ENCODE peak calls at places on chromosomes 4 and X, in six cellular contexts. E, I, H, V, Z and N are unnamed samples.
A peak's percentile ranks its signal among the peaks of the same experiment; 100 is the strongest.

GRCh38 chr4:107989162-107989536 is 540 bp upstream of the HADH start:
- DNase-seq in E (no peak), I (no peak), H (no peak), V (no peak), Z (no peak), N (no peak)

GRCh38 chr4:113468165-113469022 is 293.1 kb downstream of the CAMK2D start:
- DNase-seq in E (peak; percentile 43), I (peak; percentile 98), H (peak; percentile 100), V (peak; percentile 89), Z (no peak), N (peak; percentile 93)

GRCh38 chr4:73127839-73128448 is 58.4 kb upstream of the COX18 start:
- DNase-seq in E (peak; percentile 4), I (no peak), H (no peak), V (no peak), Z (peak; percentile 28), N (no peak)

GRCh38 chr4:7217453-7218310 is 25.3 kb downstream of the SORCS2 start:
- DNase-seq in E (no peak), I (no peak), H (peak; percentile 46), V (no peak), Z (no peak), N (no peak)

GRCh38 chr4:67549123-67549522 is 3.8 kb upstream of the CENPC start:
- DNase-seq in E (no peak), I (no peak), H (peak; percentile 35), V (no peak), Z (peak; percentile 73), N (no peak)

GRCh38 chrX:134396174-134396573 is 63.8 kb upstream of the HPRT1 start:
- DNase-seq in E (peak; percentile 12), I (no peak), H (peak; percentile 13), V (no peak), Z (peak; percentile 8), N (no peak)

GRCh38 chrX:17805120-17805519 is 56.0 kb downstream of the RAI2 start:
- DNase-seq in E (no peak), I (no peak), H (no peak), V (no peak), Z (no peak), N (no peak)

GRCh38 chr4:137470806-137471205 is 61.5 kb downstream of the PCDH18 start:
- DNase-seq in E (no peak), I (no peak), H (no peak), V (no peak), Z (no peak), N (no peak)

GRCh38 chr4:101885574-101885973 is 95.0 kb downstream of the BANK1 start:
- DNase-seq in E (no peak), I (no peak), H (no peak), V (no peak), Z (no peak), N (no peak)

GRCh38 chr4:5158825-5159224 is 107.5 kb downstream of the STK32B start:
- DNase-seq in E (no peak), I (no peak), H (no peak), V (no peak), Z (no peak), N (no peak)

GRCh38 chrX:79081895-79082512 is 62.5 kb upstream of the GPR174 start:
- DNase-seq in E (peak; percentile 8), I (no peak), H (peak; percentile 30), V (no peak), Z (peak; percentile 58), N (no peak)

GRCh38 chr4:6403400-6403685 is 69.1 kb downstream of the PPP2R2C start:
- DNase-seq in E (no peak), I (no peak), H (no peak), V (peak; percentile 19), Z (no peak), N (no peak)

GRCh38 chrX:125203737-125204578 is 115.7 kb upstream of the TEX13C start:
- DNase-seq in E (peak; percentile 56), I (no peak), H (peak; percentile 1), V (no peak), Z (no peak), N (no peak)

GRCh38 chrX:39204349-39204748 is 403.1 kb downstream of the MID1IP1 start:
- DNase-seq in E (no peak), I (no peak), H (no peak), V (no peak), Z (no peak), N (no peak)

GRCh38 chr4:13484749-13485345 is 707 bp upstream of the RAB28 start:
- DNase-seq in E (no peak), I (peak; percentile 16), H (no peak), V (no peak), Z (peak; percentile 49), N (no peak)

GRCh38 chr4:185270885-185271284 is 61.5 kb downstream of the SNX25 start:
- DNase-seq in E (no peak), I (no peak), H (no peak), V (no peak), Z (no peak), N (no peak)

GRCh38 chr4:6200011-6200921 is at the start of gene JAKMIP1:
- DNase-seq in E (peak; percentile 91), I (no peak), H (peak; percentile 11), V (peak; percentile 55), Z (peak; percentile 84), N (no peak)

GRCh38 chr4:112523764-112524505 is 8.0 kb upstream of the NEUROG2 start:
- DNase-seq in E (peak; percentile 87), I (peak; percentile 73), H (peak; percentile 67), V (no peak), Z (peak; percentile 93), N (no peak)

GRCh38 chr4:60033826-60034225 is 1166.3 kb upstream of the ADGRL3 start:
- DNase-seq in E (no peak), I (no peak), H (no peak), V (no peak), Z (no peak), N (no peak)

GRCh38 chr4:122617597-122618593 is 3.0 kb downstream of the IL21 start:
- DNase-seq in E (no peak), I (no peak), H (no peak), V (no peak), Z (no peak), N (no peak)

GRCh38 chr4:153799708-153800074 is 10.8 kb upstream of the SFRP2 start:
- DNase-seq in E (no peak), I (no peak), H (no peak), V (no peak), Z (no peak), N (no peak)

GRCh38 chr4:95051689-95052026 is 293.9 kb downstream of the BMPR1B start:
- DNase-seq in E (no peak), I (no peak), H (no peak), V (no peak), Z (no peak), N (no peak)
- H3K4me3 ChIP-seq in E (no peak overlapping the region), I (no peak overlapping the region), H (no peak overlapping the region), V (no peak overlapping the region), Z (no peak overlapping the region), N (no peak overlapping the region)

GRCh38 chr4:2365054-2365912 is 53.2 kb downstream of the ZFYVE28 start:
- DNase-seq in E (no peak), I (no peak), H (no peak), V (no peak), Z (no peak), N (no peak)
- H3K4me3 ChIP-seq in E (no peak overlapping the region), I (no peak overlapping the region), H (peak overlapping the region; percentile 29), V (peak overlapping the region; percentile 60), Z (no peak overlapping the region), N (peak overlapping the region; percentile 70)

GRCh38 chrX:46838974-46839480 is 2.2 kb downstream of the RP2 start:
- DNase-seq in E (no peak), I (no peak), H (no peak), V (no peak), Z (no peak), N (no peak)
- H3K4me3 ChIP-seq in E (no peak overlapping the region), I (no peak overlapping the region), H (peak overlapping the region; percentile 81), V (no peak overlapping the region), Z (peak overlapping the region; percentile 90), N (no peak overlapping the region)

GRCh38 chr4:40969499-40969898 is 219.7 kb downstream of the NSUN7 start:
- DNase-seq in E (no peak), I (no peak), H (no peak), V (no peak), Z (no peak), N (peak; percentile 14)
- H3K4me3 ChIP-seq in E (no peak overlapping the region), I (no peak overlapping the region), H (no peak overlapping the region), V (no peak overlapping the region), Z (no peak overlapping the region), N (no peak overlapping the region)

GRCh38 chrX:68685722-68686683 is 38.5 kb downstream of the STARD8 start:
- DNase-seq in E (peak; percentile 19), I (no peak), H (peak; percentile 10), V (peak; percentile 65), Z (no peak), N (no peak)
- H3K4me3 ChIP-seq in E (peak overlapping the region; percentile 10), I (no peak overlapping the region), H (no peak overlapping the region), V (peak overlapping the region; percentile 56), Z (no peak overlapping the region), N (peak overlapping the region; percentile 46)

GRCh38 chr4:110623710-110624015 is 786 bp upstream of the PITX2 start:
- DNase-seq in E (no peak), I (no peak), H (no peak), V (no peak), Z (no peak), N (no peak)
- H3K4me3 ChIP-seq in E (no peak overlapping the region), I (peak overlapping the region; percentile 75), H (no peak overlapping the region), V (no peak overlapping the region), Z (peak overlapping the region; percentile 75), N (peak overlapping the region; percentile 60)